ENCODE peak calls at places on chromosomes 4 and X, in four cellular contexts. I is colonic mucosa, A is neural progenitor cell, J is progenitor cell of endocrine pancreas. Z is an unnamed sample.

GRCh38 chrX:13123857-13124345 is 79.5 kb upstream of the FAM9C start:
- DNase-seq in A (no peak), J (no peak), I (no peak), Z (no peak)

GRCh38 chrX:16061296-16061695 is 62.1 kb upstream of the GRPR start:
- DNase-seq in A (no peak), I (no peak), J (no peak), Z (no peak)

GRCh38 chr4:48109413-48110263 is 24.4 kb downstream of the TXK start:
- DNase-seq in A (peak), I (peak), J (no peak), Z (no peak)

GRCh38 chr4:92968556-92968955 is 664.8 kb downstream of the GRID2 start:
- DNase-seq in J (no peak), I (no peak), A (no peak), Z (no peak)

GRCh38 chr4:157005831-157006230 is 34.2 kb upstream of the PDGFC start:
- DNase-seq in I (no peak), A (no peak), J (no peak), Z (no peak)

GRCh38 chr4:88605744-88606143 is 13.5 kb downstream of the HERC3 start:
- DNase-seq in A (no peak), I (no peak), J (no peak), Z (no peak)

GRCh38 chrX:54978448-54978847 is 15.5 kb downstream of the PFKFB1 start:
- DNase-seq in J (no peak), A (no peak), I (no peak), Z (no peak)

GRCh38 chr4:186827542-186827887 is 103.9 kb upstream of the FAT1 start:
- DNase-seq in I (no peak), A (no peak), J (no peak), Z (no peak)

GRCh38 chr4:30950737-30951136 is 230.6 kb downstream of the PCDH7 start:
- DNase-seq in I (peak), A (no peak), J (no peak), Z (no peak)

GRCh38 chrX:105297041-105297440 is 76.5 kb upstream of the TEX13A start:
- DNase-seq in A (no peak), I (no peak), J (no peak), Z (no peak)

GRCh38 chrX:16212436-16212835 is 45.2 kb downstream of the MAGEB17 start:
- DNase-seq in I (no peak), A (peak), J (no peak), Z (no peak)

GRCh38 chr4:100288167-100288566 is 97.9 kb upstream of the DDIT4L start:
- DNase-seq in A (no peak), I (no peak), J (no peak), Z (no peak)

GRCh38 chr4:81963506-81964020 is 410.2 kb downstream of the HNRNPD start:
- DNase-seq in I (no peak), J (no peak), A (peak), Z (no peak)

GRCh38 chr4:182062936-182063335 is 180.3 kb upstream of the TENM3 start:
- DNase-seq in I (no peak), A (no peak), J (no peak), Z (no peak)

GRCh38 chr4:7753271-7753670 is 186.4 kb downstream of the AFAP1 start:
- DNase-seq in I (no peak), J (no peak), A (no peak), Z (no peak)

GRCh38 chrX:85309717-85310116 is 65.9 kb downstream of the ZNF711 start:
- DNase-seq in I (no peak), A (peak), J (no peak), Z (no peak)

GRCh38 chr4:20273793-20274192 is 22.1 kb downstream of the SLIT2 start:
- DNase-seq in J (no peak), I (no peak), A (peak), Z (no peak)

GRCh38 chrX:75623535-75623934 is 100.7 kb upstream of the ZDHHC15 start:
- DNase-seq in I (no peak), J (no peak), A (peak), Z (no peak)
- TF ChIP-seq CTCF in I (no peak), J (peak), A (peak), Z (no peak)

GRCh38 chrX:88424541-88424940 is 322.5 kb upstream of the CPXCR1 start:
- DNase-seq in A (no peak), I (no peak), J (no peak), Z (no peak)

GRCh38 chrX:88424071-88424470 is 323.0 kb upstream of the CPXCR1 start:
- DNase-seq in J (no peak), A (no peak), I (no peak), Z (no peak)

DNA sequence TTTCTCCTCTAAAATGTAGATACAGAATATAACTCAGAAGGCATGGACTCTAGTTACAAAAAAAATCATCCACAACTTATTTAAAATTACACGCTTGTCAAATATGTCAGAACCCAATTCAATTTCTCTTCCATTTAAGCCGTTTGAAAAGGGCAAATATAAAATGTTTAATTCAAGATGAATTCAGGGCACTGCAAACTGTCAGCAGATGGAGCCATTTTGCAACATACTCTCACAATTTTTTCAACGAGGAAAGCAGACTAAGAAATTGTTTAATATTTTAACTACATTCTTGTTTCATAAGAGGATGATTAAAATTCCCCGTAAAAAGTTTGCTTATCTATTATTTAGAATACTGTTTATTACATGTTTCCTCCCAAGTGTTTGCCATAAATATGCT is 321.3 kb upstream of the CPXCR1 start:
- DNase-seq in A (no peak), J (no peak), I (no peak), Z (no peak)
- TF ChIP-seq CTCF in A (peak), J (peak), I (no peak), Z (no peak)

DNA sequence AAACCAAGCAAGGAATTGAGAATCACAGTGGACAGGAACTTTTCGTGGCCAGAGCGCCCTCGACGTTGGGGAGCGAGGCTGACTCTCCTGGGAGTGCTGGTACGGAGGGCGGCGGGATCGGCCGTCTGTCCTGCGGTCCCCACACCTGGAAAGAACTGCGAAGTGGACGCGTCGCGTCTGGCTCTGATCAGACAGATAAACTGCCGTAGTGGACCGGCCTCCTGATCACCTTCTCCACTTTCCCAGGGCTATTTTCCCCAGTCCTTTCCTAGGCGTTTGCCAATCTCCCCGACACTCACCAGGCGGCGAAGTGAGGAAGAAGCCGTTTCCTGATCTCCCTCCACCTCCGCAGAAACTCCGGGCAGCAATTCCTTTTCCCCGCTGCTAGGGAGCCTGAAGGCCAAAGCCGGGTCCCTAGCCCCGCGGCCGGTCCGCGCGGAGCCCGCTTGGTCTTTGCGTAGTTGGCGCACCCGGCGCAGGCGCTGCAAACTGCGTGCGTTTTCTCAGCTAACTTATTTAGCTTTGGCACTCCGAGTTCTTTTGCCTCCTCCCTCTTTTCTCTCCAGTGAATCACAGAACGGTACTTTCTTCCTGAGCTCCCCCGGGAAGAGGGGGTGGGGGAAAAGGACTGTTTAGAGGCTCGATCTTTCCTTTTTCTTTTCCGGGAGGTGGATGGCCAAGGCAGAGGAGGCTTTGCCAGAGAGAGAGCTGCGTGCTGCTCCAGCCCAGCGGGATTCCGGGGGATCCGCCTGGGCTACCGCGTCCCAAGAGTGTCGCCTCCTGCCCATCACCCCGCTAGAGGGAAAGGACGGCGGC is at the start of gene ARSJ:
- DNase-seq in J (peak), A (peak), I (peak), Z (peak)
- TF ChIP-seq CTCF in J (no peak), A (peak), I (no peak), Z (no peak)

GRCh38 chrX:129726307-129727111 is 12.3 kb upstream of the XPNPEP2 start:
- DNase-seq in J (peak), A (peak), I (peak), Z (peak)
- TF ChIP-seq CTCF in J (peak), A (peak), I (peak), Z (peak)

DNA sequence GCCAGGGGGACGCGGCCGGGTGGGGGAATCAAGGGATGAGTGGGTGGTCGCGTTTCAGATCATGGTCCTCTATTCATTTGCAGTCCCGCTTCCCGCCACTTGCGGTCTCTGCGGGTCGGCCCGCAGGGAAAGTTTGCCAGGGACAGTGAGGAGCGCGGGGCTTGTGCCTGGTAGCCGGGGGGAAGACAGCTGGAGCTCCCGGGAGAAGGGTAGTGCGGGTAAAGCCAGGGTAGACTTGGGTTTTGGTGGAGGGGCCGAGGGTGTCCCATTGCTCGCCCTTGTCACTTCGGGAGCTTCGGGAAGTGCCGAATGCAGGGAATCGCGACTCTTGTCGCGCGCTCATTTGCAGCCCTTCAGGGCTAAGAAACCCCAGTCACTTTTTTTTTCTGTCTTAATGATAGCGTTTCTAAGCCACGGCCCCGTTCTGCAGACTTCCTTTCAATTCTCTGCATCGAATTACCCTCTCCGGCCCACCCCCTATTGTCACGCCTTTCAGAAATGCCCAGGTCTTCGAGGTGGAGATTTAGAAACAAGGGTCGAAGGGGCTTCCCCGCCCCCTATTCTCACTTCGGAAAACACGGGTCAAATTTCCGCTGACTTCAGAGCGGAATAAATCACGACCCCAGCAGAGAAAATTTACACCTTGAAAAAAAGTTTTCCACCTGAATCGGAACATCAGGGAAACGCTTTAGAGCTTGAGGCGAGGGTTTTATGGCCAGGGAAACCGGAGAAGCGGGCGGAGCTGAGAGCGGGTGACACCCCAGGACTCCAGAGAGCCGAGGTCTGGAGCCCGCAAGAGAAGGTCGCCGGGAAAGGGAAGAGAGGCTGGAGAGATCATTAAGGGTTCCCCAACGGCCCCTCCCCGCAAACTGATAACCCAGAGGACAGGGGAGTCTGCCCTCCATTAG is 1.4 kb downstream of the SHISA3 start:
- DNase-seq in J (peak), A (peak), I (no peak), Z (no peak)
- TF ChIP-seq CTCF in J (peak), A (peak), I (no peak), Z (no peak)